ENCODE peak calls at places on chromosomes 2 and 18, in five cellular contexts. E is Peyer's patch, I is cardiac muscle cell, P is psoas muscle, F is IMR-90. T is an unnamed sample.

GRCh38 chr18:75581336-75582121 is 154.0 kb upstream of the SMIM21 start:
- DNase-seq in I (no peak), E (no peak), P (no peak), F (no peak), T (no peak)

GRCh38 chr2:232436381-232437129 is 19.4 kb upstream of the ALPI start:
- DNase-seq in P (peak), F (no peak), I (no peak), E (peak), T (peak)

GRCh38 chr18:44945847-44946490 is 265.3 kb downstream of the SETBP1 start:
- DNase-seq in F (no peak), I (no peak), P (no peak), E (no peak), T (peak)

GRCh38 chr2:8355046-8355445 is 326.8 kb upstream of the ID2 start:
- DNase-seq in F (peak), E (no peak), P (no peak), I (no peak), T (no peak)

GRCh38 chr2:96856776-96857673 is 791 bp downstream of the ANKRD39 start:
- DNase-seq in I (peak), P (peak), E (peak), F (no peak), T (peak)

GRCh38 chr2:52396836-52397235 is 1364.9 kb upstream of the NRXN1 start:
- DNase-seq in P (no peak), F (no peak), I (no peak), E (no peak), T (no peak)

GRCh38 chr2:146312899-146313298 is 1531.9 kb upstream of the ACVR2A start:
- DNase-seq in P (no peak), E (no peak), F (peak), I (peak), T (no peak)

GRCh38 chr2:424306-425172 is 136.6 kb upstream of the ALKAL2 start:
- DNase-seq in E (no peak), I (no peak), F (no peak), P (no peak), T (peak)

GRCh38 chr2:230893881-230894781 is 29.4 kb downstream of the ITM2C start:
- DNase-seq in F (no peak), I (no peak), E (peak), P (no peak), T (peak)

GRCh38 chr2:30361751-30362394 is 85.2 kb upstream of the LCLAT1 start:
- DNase-seq in P (no peak), I (peak), E (no peak), F (no peak), T (no peak)

GRCh38 chr2:102826904-102827303 is 65.1 kb downstream of the TMEM182 start:
- DNase-seq in P (peak), I (peak), E (no peak), F (peak), T (no peak)

GRCh38 chr2:26139269-26140183 is 33.4 kb upstream of the GAREM2 start:
- DNase-seq in P (no peak), E (no peak), F (no peak), I (no peak), T (no peak)

GRCh38 chr2:9473985-9474360 is 378 bp upstream of the IAH1 start:
- DNase-seq in F (no peak), E (peak), P (peak), I (peak), T (no peak)

GRCh38 chr2:170255971-170256370 is 78.0 kb downstream of the MYO3B start:
- DNase-seq in P (no peak), F (peak), I (no peak), E (no peak), T (no peak)

GRCh38 chr2:217610411-217610814 is 392.4 kb downstream of the TNS1 start:
- DNase-seq in I (no peak), P (no peak), F (no peak), E (peak), T (no peak)

GRCh38 chr2:12379143-12379542 is 337.6 kb upstream of the TRIB2 start:
- DNase-seq in F (no peak), P (no peak), E (no peak), I (no peak), T (no peak)

GRCh38 chr2:54803783-54804758 is 80.6 kb downstream of the EML6 start:
- DNase-seq in I (no peak), P (no peak), F (no peak), E (no peak), T (no peak)

GRCh38 chr2:222900354-222900753 is 39.5 kb downstream of the ACSL3 start:
- DNase-seq in E (no peak), P (no peak), F (peak), I (no peak), T (no peak)

GRCh38 chr2:85674417-85674816 is 6.4 kb upstream of the SFTPB start:
- DNase-seq in P (no peak), I (no peak), E (no peak), F (no peak), T (no peak)

GRCh38 chr2:58131191-58132011 is 84.8 kb downstream of the VRK2 start:
- DNase-seq in F (peak), I (peak), P (peak), E (no peak), T (no peak)

GRCh38 chr2:40394030-40394429 is 57.9 kb downstream of the SLC8A1 start:
- DNase-seq in F (no peak), E (no peak), I (no peak), P (no peak), T (no peak)

GRCh38 chr2:26898480-26899058 is 50.6 kb downstream of the DPYSL5 start:
- DNase-seq in F (no peak), P (no peak), E (no peak), I (no peak), T (peak)

GRCh38 chr2:95021847-95022246 is 3.7 kb upstream of the MAL start:
- DNase-seq in E (no peak), P (no peak), F (no peak), I (no peak), T (no peak)

GRCh38 chr18:12747530-12748315 is 44.9 kb downstream of the PSMG2 start:
- DNase-seq in P (no peak), I (no peak), E (no peak), F (peak), T (no peak)

GRCh38 chr2:225090746-225091145 is 48.5 kb upstream of the DOCK10 start:
- DNase-seq in I (no peak), F (peak), E (no peak), P (no peak), T (no peak)

GRCh38 chr2:105977212-105977611 is 216.9 kb downstream of the UXS1 start:
- DNase-seq in E (peak), F (peak), I (no peak), P (no peak), T (no peak)

GRCh38 chr18:12017079-12017478 is 35.8 kb downstream of the IMPA2 start:
- DNase-seq in F (no peak), P (no peak), I (no peak), E (no peak), T (no peak)

GRCh38 chr2:237581751-237582746 is 8.5 kb downstream of the RAB17 start:
- DNase-seq in I (peak), E (peak), F (peak), P (peak), T (peak)
- H3K27ac ChIP-seq in I (peak), E (peak), F (no peak), P (peak), T (no peak)

GRCh38 chr2:24521162-24521857 is 30.3 kb downstream of the NCOA1 start:
- DNase-seq in F (no peak), P (no peak), I (no peak), E (no peak), T (no peak)
- H3K4me3 ChIP-seq in F (no peak), P (no peak), I (no peak), E (no peak), T (no peak)

DNA sequence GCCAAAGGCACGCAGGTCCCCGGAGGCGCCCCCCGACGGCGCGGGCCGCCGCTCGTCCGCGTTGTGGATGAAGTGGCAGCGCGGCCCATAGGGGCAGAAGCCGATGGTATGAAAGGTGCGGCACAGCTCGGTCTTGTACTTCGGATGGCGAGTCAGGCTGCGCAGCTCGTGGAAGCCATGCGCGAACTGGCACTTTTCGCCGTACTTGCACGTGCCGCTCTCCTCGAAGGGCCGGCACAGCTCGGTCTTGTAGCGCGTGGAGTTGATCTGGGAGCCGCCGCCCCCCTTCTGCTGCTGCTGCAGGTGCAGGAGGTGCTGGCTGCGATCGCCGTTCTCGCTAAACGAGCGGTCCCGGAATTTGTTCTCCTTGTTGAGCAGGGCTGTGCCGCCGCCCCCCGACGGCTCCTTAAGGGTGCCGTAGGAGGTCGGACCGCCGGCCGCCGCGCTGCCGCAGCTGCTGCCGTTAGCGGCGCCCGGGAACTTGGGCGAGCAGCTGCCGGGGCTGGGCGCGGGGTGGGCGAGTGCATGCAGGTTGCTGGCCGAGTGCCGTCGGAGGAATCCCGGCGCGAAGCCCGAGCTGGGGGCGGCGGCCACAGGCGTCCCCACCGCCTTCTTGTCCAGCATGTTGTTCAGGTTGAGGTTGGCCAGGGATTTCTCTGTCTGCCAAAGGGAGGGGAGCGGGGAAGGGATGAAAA is 1.2 kb downstream of the ZFP36L2 start:
- DNase-seq in F (peak), E (peak), I (peak), P (peak), T (peak)
- TF ChIP-seq CTCF in F (no peak), E (no peak), I (no peak), P (no peak), T (no peak)

GRCh38 chr2:98280376-98281102 is 65.7 kb upstream of the CNGA3 start:
- DNase-seq in E (peak), I (no peak), P (no peak), F (no peak), T (peak)
- H3K27ac ChIP-seq in E (peak), I (no peak), P (no peak), F (no peak), T (peak)

GRCh38 chr18:67359868-67360838 is 156.4 kb downstream of the DSEL start:
- DNase-seq in F (peak), I (no peak), E (peak), P (peak), T (no peak)
- H3K4me3 ChIP-seq in F (peak), I (no peak), E (no peak), P (peak), T (no peak)

GRCh38 chr2:70928366-70928765 is 7.3 kb upstream of the ATP6V1B1 start:
- DNase-seq in I (no peak), F (no peak), P (no peak), E (peak), T (peak)

GRCh38 chr2:70934981-70935380 is 719 bp upstream of the ATP6V1B1 start:
- DNase-seq in F (no peak), I (no peak), E (no peak), P (no peak), T (no peak)

GRCh38 chr2:70932631-70933230 is 3.0 kb upstream of the ATP6V1B1 start:
- DNase-seq in E (peak), I (no peak), F (no peak), P (no peak), T (peak)

GRCh38 chr2:70930371-70931329 is 5.0 kb upstream of the ATP6V1B1 start:
- DNase-seq in I (no peak), F (no peak), E (peak), P (no peak), T (no peak)

DNA sequence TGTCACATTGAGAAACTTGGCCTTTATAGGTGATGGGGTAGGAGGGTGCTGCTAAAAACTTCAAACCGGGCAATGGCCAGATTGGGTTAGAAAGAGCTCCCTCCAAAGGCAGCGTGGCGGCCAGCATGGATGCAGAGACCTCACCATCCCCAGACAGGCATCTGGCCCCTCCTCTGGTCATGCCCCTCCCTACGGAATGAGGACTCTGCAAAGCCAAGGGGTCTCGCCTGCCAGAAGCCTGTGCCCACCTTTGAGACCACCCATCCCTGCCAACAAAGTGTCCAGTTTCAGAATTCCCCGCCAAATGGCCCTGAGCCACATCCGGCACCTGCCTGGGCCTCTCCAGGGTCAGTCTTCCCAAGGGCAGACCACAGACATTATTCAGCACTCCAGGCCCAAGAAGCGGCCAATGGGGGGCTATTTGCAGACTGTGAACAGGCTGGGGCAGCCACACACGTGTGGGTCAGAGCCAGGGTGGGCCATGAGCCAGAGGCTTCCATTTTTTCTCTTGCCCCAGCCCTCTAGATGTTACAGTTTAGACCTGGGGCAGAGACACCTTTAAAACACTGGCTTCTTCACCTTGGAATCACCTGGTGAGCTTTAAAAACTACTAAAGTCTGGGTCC is 4.2 kb upstream of the ATP6V1B1 start:
- DNase-seq in F (no peak), P (no peak), I (no peak), E (peak), T (peak)
- TF ChIP-seq CTCF in F (no peak), P (no peak), I (no peak), E (no peak), T (no peak)

GRCh38 chr18:39838831-39839230 is 2116.2 kb upstream of the PIK3C3 start:
- DNase-seq in I (no peak), P (no peak), F (no peak), E (no peak), T (no peak)
- H3K27ac ChIP-seq in I (no peak), P (no peak), F (no peak), E (no peak), T (no peak)

GRCh38 chr2:176122266-176122632 is 270 bp upstream of the HOXD9 start:
- DNase-seq in I (no peak), P (no peak), E (no peak), F (no peak), T (no peak)

GRCh38 chr2:176122633-176123482 is at the start of gene HOXD9:
- DNase-seq in F (no peak), I (no peak), E (peak), P (peak), T (peak)

GRCh38 chr2:176123847-176124273 is 1.3 kb downstream of the HOXD9 start:
- DNase-seq in P (no peak), F (no peak), E (no peak), I (no peak), T (peak)

GRCh38 chr2:176124358-176125214 is 2.1 kb downstream of the HOXD9 start:
- DNase-seq in E (no peak), F (no peak), I (no peak), P (no peak), T (peak)

DNA sequence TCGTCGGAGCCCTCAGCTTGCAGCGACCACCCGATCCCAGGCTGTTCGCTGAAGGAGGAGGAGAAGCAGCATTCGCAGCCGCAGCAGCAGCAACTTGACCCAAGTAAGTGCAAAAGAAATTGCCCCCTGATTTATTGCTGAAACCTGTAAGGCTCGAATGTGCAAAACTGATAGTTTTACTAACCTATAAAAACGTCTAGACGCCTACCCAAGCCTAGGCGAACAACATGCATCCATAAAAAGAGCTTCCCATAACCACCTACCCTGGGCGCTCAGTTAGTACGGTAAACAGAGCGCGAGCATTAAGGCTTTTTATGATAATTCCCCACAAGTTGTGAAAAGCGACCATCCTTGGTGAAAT is 944 bp downstream of the HOXD9 start:
- DNase-seq in P (no peak), I (no peak), E (no peak), F (no peak), T (no peak)
- H3K4me3 ChIP-seq in P (peak), I (peak), E (peak), F (no peak), T (peak)

GRCh38 chr2:109260886-109261700 is 132.1 kb downstream of the SH3RF3 start:
- DNase-seq in P (no peak), F (peak), I (peak), E (peak), T (peak)
- TF ChIP-seq CTCF in P (no peak), F (peak), I (peak), E (peak), T (peak)

DNA sequence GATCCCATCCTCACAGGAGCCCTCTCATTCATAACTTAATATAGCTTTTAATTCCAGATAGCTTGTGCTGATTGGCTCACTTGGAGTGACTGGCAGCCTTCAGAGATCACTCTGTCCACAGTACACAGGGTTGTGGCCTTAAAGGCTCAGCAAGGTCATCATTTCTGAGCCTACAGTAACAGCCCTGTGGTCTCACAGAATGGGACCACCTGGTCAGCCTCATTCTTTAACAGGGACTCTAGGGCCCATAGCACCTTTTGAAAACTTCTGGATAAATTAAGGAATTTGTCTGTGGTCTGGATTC is 51.3 kb downstream of the ZFP36L2 start:
- DNase-seq in E (no peak), F (peak), I (no peak), P (no peak), T (no peak)
- H3K27ac ChIP-seq in E (peak), F (no peak), I (no peak), P (peak), T (no peak)

T was measured in endodermal cell.